ENCODE peak calls at places on chromosomes 4 and X, in five cellular contexts. N is CD8-positive, alpha-beta T cell; V is lower leg skin; W is activated T-cell treated with anti-CD3 and anti-CD28 coated beads, Interleukin-2, amount 50 U/mL, for 1 hour; B is hepatocyte. Q is an unnamed sample.

GRCh38 chr4:165151734-165152133 is 39.1 kb upstream of the TMEM192 start:
- DNase-seq in B (no peak), W (no peak), V (no peak), N (no peak), Q (no peak)

GRCh38 chr4:52091811-52092210 is 40.7 kb downstream of the SPATA18 start:
- DNase-seq in W (no peak), B (peak), N (no peak), V (no peak), Q (no peak)

GRCh38 chrX:150772150-150772970 is 79.2 kb downstream of the MTMR1 start:
- DNase-seq in W (peak), N (peak), V (peak), B (peak), Q (peak)

GRCh38 chr4:159366966-159367365 is 264.1 kb downstream of the RAPGEF2 start:
- DNase-seq in V (no peak), B (no peak), W (no peak), N (no peak), Q (no peak)

GRCh38 chrX:19991350-19991718 is 473 bp upstream of the BCLAF3 start:
- DNase-seq in B (no peak), V (no peak), N (no peak), W (no peak), Q (no peak)

GRCh38 chr4:144611850-144612249 is 34.1 kb upstream of the HHIP start:
- DNase-seq in W (no peak), V (no peak), B (peak), N (no peak), Q (no peak)

GRCh38 chr4:1621996-1622637 is 62.0 kb downstream of the FAM53A start:
- DNase-seq in N (no peak), B (no peak), V (no peak), W (no peak), Q (no peak)

GRCh38 chr4:145047151-145047550 is 50.8 kb downstream of the ANAPC10 start:
- DNase-seq in W (no peak), V (no peak), B (no peak), N (no peak), Q (no peak)

GRCh38 chrX:38138900-38139299 is 81.8 kb downstream of the SRPX start:
- DNase-seq in N (no peak), W (no peak), V (no peak), B (no peak), Q (no peak)

GRCh38 chr4:73676881-73677323 is 56.7 kb upstream of the RASSF6 start:
- DNase-seq in W (no peak), B (peak), V (no peak), N (no peak), Q (no peak)

GRCh38 chr4:145278341-145279121 is 98.1 kb upstream of the OTUD4 start:
- DNase-seq in V (no peak), B (no peak), N (no peak), W (no peak), Q (no peak)

GRCh38 chr4:29539226-29539625 is 1180.9 kb upstream of the PCDH7 start:
- DNase-seq in W (no peak), N (no peak), B (no peak), V (no peak), Q (no peak)

GRCh38 chr4:73448448-73449203 is 12.6 kb downstream of the AFP start:
- DNase-seq in B (no peak), V (no peak), W (no peak), N (no peak), Q (no peak)

GRCh38 chrX:15815779-15816452 is 25.6 kb downstream of the ZRSR2 start:
- DNase-seq in B (peak), N (peak), V (no peak), W (no peak), Q (no peak)

GRCh38 chrX:98203800-98204199 is 1320.1 kb downstream of the RPA4 start:
- DNase-seq in N (no peak), B (no peak), V (no peak), W (no peak), Q (no peak)

GRCh38 chrX:2243913-2244460 is 256.8 kb downstream of the DHRSX start:
- DNase-seq in B (no peak), V (no peak), W (no peak), N (no peak), Q (no peak)

GRCh38 chrX:38561126-38561868 is at the start of gene TSPAN7:
- DNase-seq in N (peak), V (peak), W (peak), B (peak), Q (peak)

GRCh38 chr4:2932951-2933565 is 30.1 kb downstream of the NOP14 start:
- DNase-seq in V (no peak), W (peak), B (no peak), N (no peak), Q (no peak)

GRCh38 chr4:70838400-70838971 is 1.2 kb downstream of the GRSF1 start:
- DNase-seq in W (no peak), V (no peak), B (no peak), N (no peak), Q (no peak)

GRCh38 chr4:127606823-127607222 is 25.9 kb upstream of the INTU start:
- DNase-seq in V (no peak), B (no peak), N (no peak), W (no peak), Q (no peak)

GRCh38 chr4:186845137-186845842 is 121.6 kb upstream of the FAT1 start:
- DNase-seq in W (no peak), B (peak), N (no peak), V (no peak), Q (peak)

GRCh38 chr4:93829531-93830089 is 1.1 kb downstream of the ATOH1 start:
- DNase-seq in B (no peak), N (no peak), V (no peak), W (no peak), Q (no peak)

GRCh38 chrX:73448379-73448778 is 1.5 kb downstream of the CDX4 start:
- DNase-seq in W (no peak), B (no peak), N (no peak), V (no peak), Q (no peak)

GRCh38 chr4:184838249-184839074 is 12.7 kb upstream of the ACSL1 start:
- DNase-seq in B (peak), V (no peak), W (no peak), N (no peak), Q (no peak)

Q was measured in AG09319.